ENCODE peak calls at places on chromosomes 16 and 17, in seven cellular contexts. V, F, D, T, J, W and E are unnamed samples.

GRCh38 chr17:79664925-79665738 is 54.3 kb upstream of the RBFOX3 start:
- DNase-seq in J (no peak), D (no peak), W (peak; percentile 28), V (no peak), T (no peak), F (peak; percentile 75), E (no peak)

GRCh38 chr16:17299790-17300189 is 171.0 kb downstream of the XYLT1 start:
- DNase-seq in T (no peak), J (no peak), V (no peak), F (no peak), W (no peak), D (no peak), E (no peak)

GRCh38 chr16:58197314-58198012 is 443 bp downstream of the CSNK2A2 start:
- DNase-seq in F (no peak), D (peak; percentile 39), W (no peak), T (no peak), J (no peak), V (no peak), E (peak; percentile 5)

GRCh38 chr17:57481901-57482300 is 225.6 kb downstream of the MSI2 start:
- DNase-seq in V (peak; percentile 98), J (no peak), T (peak; percentile 89), D (no peak), W (peak; percentile 91), F (no peak), E (no peak)

GRCh38 chr17:17361543-17362511 is 58.7 kb downstream of the NT5M start:
- DNase-seq in F (peak; percentile 61), V (no peak), J (no peak), W (peak; percentile 87), T (no peak), D (no peak), E (no peak)

GRCh38 chr17:40340880-40341807 is 23.4 kb downstream of the GJD3 start:
- DNase-seq in F (peak; percentile 98), V (peak; percentile 68), W (peak; percentile 58), D (no peak), J (no peak), T (no peak), E (peak; percentile 93)

GRCh38 chr17:83161298-83162034 is 82.1 kb downstream of the METRNL start:
- DNase-seq in T (peak; percentile 88), V (no peak), W (peak; percentile 92), F (no peak), J (no peak), D (no peak), E (no peak)

GRCh38 chr17:72672729-72673128 is 419.8 kb downstream of the SLC39A11 start:
- DNase-seq in V (no peak), T (no peak), D (no peak), W (no peak), F (no peak), J (no peak), E (no peak)

GRCh38 chr16:53504161-53504663 is 1.2 kb upstream of the AKTIP start:
- DNase-seq in J (no peak), F (peak; percentile 80), W (peak; percentile 82), D (peak; percentile 33), T (no peak), V (peak; percentile 60), E (peak; percentile 36)

GRCh38 chr17:73013816-73014663 is 78.4 kb downstream of the SLC39A11 start:
- DNase-seq in J (no peak), V (peak; percentile 94), W (no peak), D (peak; percentile 34), T (no peak), F (no peak), E (no peak)

GRCh38 chr17:79212150-79213087 is 137.8 kb downstream of the ENGASE start:
- DNase-seq in T (no peak), J (no peak), D (no peak), F (no peak), V (no peak), W (no peak), E (no peak)

GRCh38 chr17:2086306-2086705 is 31.4 kb downstream of the HIC1 start:
- DNase-seq in V (no peak), T (no peak), W (no peak), J (no peak), F (no peak), D (no peak), E (no peak)

GRCh38 chr16:87163637-87164036 is 153.6 kb downstream of the C16orf95 start:
- DNase-seq in F (no peak), T (no peak), D (peak; percentile 22), W (no peak), J (no peak), V (peak; percentile 51), E (no peak)

GRCh38 chr16:86450691-86451090 is 59.6 kb upstream of the FOXF1 start:
- DNase-seq in T (no peak), F (no peak), J (no peak), V (no peak), W (no peak), D (no peak), E (no peak)

GRCh38 chr17:39787743-39788484 is 50.2 kb downstream of the GRB7 start:
- DNase-seq in W (no peak), J (no peak), T (no peak), V (no peak), F (no peak), D (peak; percentile 18), E (no peak)

GRCh38 chr17:72614476-72614870 is 478.0 kb downstream of the SLC39A11 start:
- DNase-seq in T (no peak), J (no peak), V (no peak), F (no peak), D (no peak), W (peak; percentile 50), E (no peak)

GRCh38 chr16:30985401-30986128 is 558 bp downstream of the HSD3B7 start:
- DNase-seq in F (peak; percentile 54), D (peak; percentile 38), W (peak; percentile 84), V (no peak), T (no peak), J (no peak), E (no peak)

GRCh38 chr17:81655378-81656117 is 794 bp downstream of the PDE6G start:
- DNase-seq in J (no peak), V (no peak), W (no peak), T (no peak), F (no peak), D (no peak), E (no peak)

GRCh38 chr16:72877374-72878028 is 170.4 kb downstream of the ZFHX3 start:
- DNase-seq in T (peak; percentile 86), W (peak; percentile 83), D (peak; percentile 59), V (peak; percentile 85), J (no peak), F (no peak), E (no peak)

GRCh38 chr17:81002409-81003361 is 11.0 kb downstream of the CHMP6 start:
- DNase-seq in F (peak; percentile 72), W (peak; percentile 85), V (peak; percentile 44), D (peak; percentile 48), T (peak; percentile 43), J (no peak), E (no peak)

GRCh38 chr17:59754547-59754946 is 47.1 kb downstream of the VMP1 start:
- DNase-seq in V (peak; percentile 96), W (peak; percentile 98), J (no peak), T (peak; percentile 96), F (no peak), D (peak; percentile 18), E (peak; percentile 31)

GRCh38 chr16:79842197-79842596 is 241.7 kb upstream of the MAF start:
- DNase-seq in V (no peak), J (no peak), F (no peak), T (no peak), D (no peak), W (no peak), E (no peak)

GRCh38 chr16:23293016-23293415 is 9.1 kb upstream of the SCNN1B start:
- DNase-seq in V (no peak), J (no peak), T (no peak), W (no peak), D (no peak), F (no peak), E (no peak)

GRCh38 chr16:23301251-23302044 is 654 bp upstream of the SCNN1B start:
- DNase-seq in J (no peak), F (no peak), D (no peak), T (no peak), W (no peak), V (no peak), E (no peak)

GRCh38 chr16:23294260-23294659 is 7.8 kb upstream of the SCNN1B start:
- DNase-seq in D (no peak), J (no peak), T (no peak), F (no peak), V (no peak), W (no peak), E (no peak)

GRCh38 chr16:23298290-23298689 is 3.8 kb upstream of the SCNN1B start:
- DNase-seq in D (no peak), T (no peak), W (no peak), F (no peak), V (no peak), J (no peak), E (no peak)

GRCh38 chr16:23296994-23297393 is 5.1 kb upstream of the SCNN1B start:
- DNase-seq in T (no peak), W (no peak), V (no peak), F (no peak), D (peak; percentile 37), J (no peak), E (peak; percentile 44)
- TF ChIP-seq CTCF in T (peak; percentile 55), W (no peak), V (no peak), F (no peak), D (peak; percentile 21), J (peak; percentile 3), E (peak; percentile 24)

GRCh38 chr16:82621796-82622195 is 5.0 kb upstream of the CDH13 start:
- DNase-seq in D (no peak), J (no peak), V (no peak), T (no peak), W (no peak), F (no peak), E (no peak)
- TF ChIP-seq CTCF in D (peak; percentile 5), J (no peak), V (peak; percentile 26), T (no peak), W (peak; percentile 13), F (peak; percentile 30), E (no peak)

GRCh38 chr16:88811850-88812736 is at the start of gene APRT:
- DNase-seq in V (peak; percentile 96), D (peak; percentile 96), T (peak; percentile 87), W (peak; percentile 96), F (peak; percentile 95), J (peak; percentile 71), E (peak; percentile 95)
- TF ChIP-seq CTCF in V (no peak), D (peak; percentile 31), T (peak; percentile 18), W (no peak), F (peak; percentile 60), J (no peak), E (peak; percentile 23)

GRCh38 chr16:64133396-64133795 is 988.5 kb downstream of the CDH11 start:
- DNase-seq in W (no peak), F (no peak), V (no peak), T (no peak), D (no peak), J (no peak), E (no peak)

GRCh38 chr16:64130140-64130539 is 991.7 kb downstream of the CDH11 start:
- DNase-seq in W (no peak), T (no peak), F (no peak), V (no peak), J (no peak), D (no peak), E (no peak)

GRCh38 chr16:64131423-64131822 is 990.4 kb downstream of the CDH11 start:
- DNase-seq in W (no peak), F (no peak), J (no peak), D (no peak), T (no peak), V (no peak), E (no peak)

GRCh38 chr16:64132686-64133085 is 989.2 kb downstream of the CDH11 start:
- DNase-seq in W (no peak), V (no peak), J (no peak), T (no peak), F (no peak), D (no peak), E (no peak)

GRCh38 chr16:64132190-64132589 is 989.7 kb downstream of the CDH11 start:
- DNase-seq in W (no peak), T (no peak), V (no peak), F (no peak), J (no peak), D (no peak), E (no peak)
- TF ChIP-seq CTCF in W (no peak), T (no peak), V (no peak), F (no peak), J (no peak), D (no peak), E (no peak)